ENCODE peak calls at places on chromosomes 11 and 22, in five cellular contexts. C, H, K, Q and U are unnamed samples.

GRCh38 chr22:45290410-45290936 is 5.7 kb downstream of the UPK3A start:
- DNase-seq in H (peak), K (no peak), Q (peak), C (no peak), U (peak)

GRCh38 chr11:26348776-26349175 is 16.8 kb downstream of the ANO3 start:
- DNase-seq in K (no peak), H (no peak), Q (no peak), C (no peak), U (no peak)

GRCh38 chr22:24134090-24134846 is 47.0 kb upstream of the SUSD2 start:
- DNase-seq in C (peak), H (no peak), K (peak), Q (no peak), U (no peak)

GRCh38 chr11:123047947-123048293 is 14.0 kb downstream of the HSPA8 start:
- DNase-seq in H (no peak), K (no peak), Q (no peak), C (no peak), U (no peak)

GRCh38 chr11:57597461-57597892 is at the start of gene SERPING1:
- DNase-seq in K (no peak), Q (no peak), C (no peak), H (peak), U (no peak)

GRCh38 chr11:95358516-95359322 is 127.7 kb upstream of the SESN3 start:
- DNase-seq in H (peak), Q (no peak), K (no peak), C (no peak), U (no peak)

GRCh38 chr11:115745545-115746265 is 241.5 kb upstream of the CADM1 start:
- DNase-seq in Q (no peak), H (no peak), K (no peak), C (no peak), U (no peak)

GRCh38 chr22:36287881-36288515 is 35.1 kb downstream of the APOL1 start:
- DNase-seq in Q (no peak), K (no peak), C (no peak), H (peak), U (no peak)